ENCODE peak calls at places on chromosomes 2 and 18, in ten cellular contexts. R is thoracic aorta, Z is body of pancreas, L is adipocyte, H is heart right ventricle, P is colonic mucosa, E is tibial artery, I is Karpas-422, C is H1, M is OCI-LY7. T is an unnamed sample. For H3K4me1 and H3K9me3, the result is how much of the 10 kb centered on the place peaks cover.

GRCh38 chr2:108215794-108216211 is 24.0 kb upstream of the SULT1C3 start:
- DNase-seq in C (no peak), I (peak), L (peak), R (no peak), P (peak), M (no peak), Z (peak), H (no peak), E (peak), T (peak)

GRCh38 chr2:67782443-67782842 is 280.4 kb downstream of the C1D start:
- DNase-seq in H (peak), L (peak), I (no peak), P (no peak), R (no peak), E (no peak), Z (no peak), M (no peak), C (no peak), T (no peak)

GRCh38 chr2:215274829-215275228 is 37.0 kb upstream of the ATIC start:
- DNase-seq in Z (no peak), E (no peak), L (no peak), C (no peak), R (no peak), M (no peak), I (no peak), P (no peak), H (no peak), T (no peak)

GRCh38 chr2:104849618-104850097 is 4.3 kb upstream of the POU3F3 start:
- DNase-seq in R (no peak), H (peak), P (peak), Z (peak), M (peak), L (peak), I (peak), C (peak), E (no peak), T (peak)

GRCh38 chr2:35503738-35504160 is 851.8 kb upstream of the CRIM1 start:
- DNase-seq in P (no peak), M (no peak), Z (no peak), C (no peak), H (no peak), I (no peak), E (no peak), R (no peak), L (no peak), T (no peak)

GRCh38 chr2:65064728-65065552 is 8.7 kb downstream of the CEP68 start:
- DNase-seq in R (peak), L (peak), H (peak), C (no peak), Z (peak), P (peak), I (peak), E (peak), M (peak), T (peak)

GRCh38 chr2:105612049-105612448 is 132.7 kb upstream of the NCK2 start:
- DNase-seq in M (no peak), E (no peak), H (no peak), R (no peak), C (no peak), Z (peak), L (no peak), I (no peak), P (peak), T (no peak)

GRCh38 chr2:108182489-108182888 is 57.3 kb upstream of the SULT1C3 start:
- DNase-seq in H (no peak), R (no peak), C (peak), P (peak), I (peak), E (no peak), Z (no peak), L (no peak), M (no peak), T (no peak)

GRCh38 chr18:57942090-57942489 is 101.9 kb upstream of the NEDD4L start:
- DNase-seq in R (no peak), P (no peak), L (no peak), Z (no peak), H (no peak), M (no peak), I (no peak), C (no peak), E (no peak), T (no peak)

GRCh38 chr2:176126929-176127768 is 2.4 kb upstream of the HOXD8 start:
- DNase-seq in C (peak), R (no peak), I (peak), L (peak), P (peak), E (no peak), Z (peak), M (peak), H (peak), T (peak)

GRCh38 chr2:188788621-188789020 is 185.6 kb upstream of the COL3A1 start:
- DNase-seq in L (peak), H (peak), Z (peak), P (peak), E (peak), C (no peak), I (no peak), M (no peak), R (peak), T (peak)

GRCh38 chr2:69958480-69958879 is 3.0 kb downstream of the ASPRV1 start:
- DNase-seq in Z (no peak), R (no peak), H (no peak), C (no peak), L (no peak), E (peak), P (no peak), M (no peak), I (no peak), T (no peak)

GRCh38 chr2:7034313-7034712 is 117.1 kb downstream of the RNF144A start:
- DNase-seq in P (no peak), E (no peak), C (no peak), R (no peak), H (no peak), M (no peak), I (no peak), L (peak), Z (peak), T (no peak)

GRCh38 chr2:162435676-162436075 is 91.7 kb downstream of the GCA start:
- DNase-seq in L (no peak), Z (no peak), C (no peak), P (no peak), E (no peak), R (no peak), M (no peak), I (no peak), H (no peak), T (no peak)

GRCh38 chr18:10841203-10841602 is 308.2 kb downstream of the PIEZO2 start:
- DNase-seq in E (no peak), L (peak), M (no peak), I (no peak), C (no peak), H (no peak), P (no peak), Z (no peak), R (no peak), T (no peak)

GRCh38 chr18:44823286-44823685 is 142.6 kb downstream of the SETBP1 start:
- DNase-seq in C (no peak), H (no peak), E (no peak), Z (no peak), R (no peak), I (no peak), M (no peak), L (no peak), P (no peak), T (no peak)

GRCh38 chr18:44818668-44819403 is 138.1 kb downstream of the SETBP1 start:
- DNase-seq in M (no peak), C (no peak), R (no peak), H (no peak), E (no peak), Z (no peak), P (no peak), L (no peak), I (no peak), T (no peak)

GRCh38 chr18:44818148-44818547 is 137.5 kb downstream of the SETBP1 start:
- DNase-seq in H (no peak), Z (no peak), M (peak), R (no peak), L (no peak), I (no peak), C (no peak), P (no peak), E (no peak), T (no peak)

GRCh38 chr18:44821924-44822323 is 141.2 kb downstream of the SETBP1 start:
- DNase-seq in H (no peak), R (no peak), C (no peak), E (no peak), M (no peak), I (no peak), P (no peak), Z (no peak), L (no peak), T (no peak)

DNA sequence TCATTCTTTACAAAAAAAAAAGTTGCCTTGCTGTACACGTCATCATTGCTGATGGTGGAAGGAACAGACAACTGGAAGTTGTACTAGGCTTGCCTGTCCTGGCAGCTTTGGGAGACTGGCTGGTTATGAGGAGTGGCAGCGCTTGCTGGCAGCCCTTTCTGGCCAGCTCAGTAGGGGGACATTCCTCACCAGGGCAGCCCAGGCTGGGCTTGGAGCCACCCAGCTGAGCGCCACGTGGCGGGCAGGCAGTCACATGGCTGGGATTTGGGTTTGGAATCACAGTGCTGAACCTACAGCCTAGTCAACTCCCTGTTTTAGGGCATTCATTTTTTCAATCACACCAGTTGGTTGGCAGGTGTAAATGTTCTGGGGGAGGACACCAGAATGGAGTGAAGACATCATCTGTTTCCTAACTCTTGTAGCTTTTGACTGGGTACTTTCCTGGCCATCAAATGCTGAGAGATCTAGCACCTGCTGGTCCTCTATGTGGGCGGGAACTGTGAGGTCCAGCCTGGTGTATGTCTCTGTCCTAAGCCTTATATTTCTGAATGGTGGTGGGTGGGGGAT is 139.3 kb downstream of the SETBP1 start:
- DNase-seq in E (peak), R (peak), H (peak), M (no peak), C (no peak), P (no peak), I (no peak), L (no peak), Z (peak), T (no peak)
- H3K4me1 ChIP-seq in E (under half), R (under half), H (under half), M (under half), C (under half), P (under half), I (under half), L (under half), Z (half or more), T (under half)

GRCh38 chr2:102141011-102141914 is 1.3 kb upstream of the IL1R1 start:
- DNase-seq in L (peak), C (peak), R (no peak), H (peak), E (no peak), Z (no peak), P (no peak), M (no peak), I (no peak), T (no peak)
- H3K4me3 ChIP-seq in L (peak), C (peak), R (peak), H (peak), E (peak), Z (no peak), P (no peak), M (no peak), I (no peak), T (no peak)

GRCh38 chr2:56784046-56784445 is 600.3 kb downstream of the CCDC85A start:
- DNase-seq in M (no peak), I (no peak), R (no peak), E (no peak), L (no peak), Z (no peak), H (no peak), P (no peak), C (no peak), T (no peak)
- H3K9me3 ChIP-seq in M (under half), I (under half), R (under half), E (under half), L (under half), Z (under half), H (under half), P (under half), C (under half), T (under half)

GRCh38 chr2:8633735-8634313 is 48.0 kb upstream of the ID2 start:
- DNase-seq in P (no peak), E (no peak), L (peak), Z (no peak), I (no peak), C (no peak), H (no peak), M (no peak), R (no peak), T (peak)
- H3K4me1 ChIP-seq in P (under half), E (under half), L (under half), Z (under half), I (under half), C (under half), H (under half), M (under half), R (under half), T (half or more)

DNA sequence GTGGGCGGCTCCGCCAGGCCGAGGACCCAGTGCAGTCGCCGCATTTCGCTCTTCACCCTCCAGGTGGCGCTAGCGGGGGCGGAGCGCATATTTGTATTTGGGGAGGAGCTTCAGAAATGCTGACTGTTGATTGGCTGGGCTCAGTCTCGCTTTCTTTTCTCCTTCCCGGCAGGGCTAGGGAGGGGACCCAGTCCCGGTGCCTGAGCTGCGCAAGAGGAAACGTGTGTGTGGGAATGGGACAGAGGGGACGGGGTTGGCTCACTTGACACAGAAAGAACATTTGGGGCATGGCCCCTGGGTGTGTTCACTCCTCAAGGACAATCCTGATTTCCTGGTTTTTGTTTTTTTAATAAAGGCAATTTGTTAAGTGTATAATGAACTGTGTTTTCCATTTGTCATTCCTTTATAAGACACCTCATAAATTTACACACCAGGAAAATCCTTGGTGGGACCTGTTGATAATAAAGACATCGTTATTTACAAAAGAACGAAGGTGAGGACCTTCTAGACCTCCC is 20.4 kb upstream of the DNMT3A start:
- DNase-seq in E (peak), M (peak), P (peak), C (peak), R (peak), Z (peak), L (peak), I (peak), H (peak), T (peak)
- H3K4me3 ChIP-seq in E (peak), M (peak), P (peak), C (peak), R (peak), Z (no peak), L (peak), I (peak), H (peak), T (peak)

GRCh38 chr2:116148361-116148760 is 1666.1 kb upstream of the DDX18 start:
- DNase-seq in C (no peak), I (no peak), H (no peak), P (no peak), M (no peak), Z (no peak), E (no peak), L (no peak), R (no peak), T (no peak)
- H3K9me3 ChIP-seq in C (under half), I (under half), H (under half), P (under half), M (under half), Z (under half), E (under half), L (under half), R (under half), T (under half)

DNA sequence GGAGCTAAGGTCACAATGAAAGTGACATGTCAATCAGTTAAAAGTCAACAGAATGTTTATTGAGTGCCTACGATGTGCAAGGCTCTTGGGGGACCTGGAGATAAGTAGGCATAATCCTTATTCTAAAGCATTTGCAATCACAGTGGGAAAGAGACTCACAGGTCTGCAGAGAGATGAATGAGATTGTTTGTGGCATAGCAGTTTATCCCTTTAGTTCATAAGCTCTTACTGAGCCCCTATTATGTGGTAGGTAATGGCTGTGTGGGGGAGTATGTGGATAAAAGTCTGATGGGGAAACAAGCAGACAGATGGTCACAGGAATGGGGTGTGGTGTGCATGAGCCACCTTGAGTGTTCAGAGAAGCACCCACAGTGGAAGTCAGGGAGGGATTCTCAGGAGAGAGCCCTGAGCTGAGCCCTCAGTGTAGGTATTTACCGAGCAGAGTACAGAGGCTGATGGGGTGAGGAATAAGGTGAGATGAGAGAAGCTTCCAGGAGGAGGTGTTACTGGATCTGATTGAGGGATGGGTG is 48.1 kb downstream of the EMILIN2 start:
- DNase-seq in M (no peak), E (no peak), H (no peak), P (no peak), Z (no peak), R (no peak), L (no peak), C (no peak), I (no peak), T (no peak)
- H3K4me1 ChIP-seq in M (under half), E (under half), H (under half), P (under half), Z (under half), R (under half), L (under half), C (under half), I (under half), T (under half)

GRCh38 chr18:48409591-48410094 is 460 bp upstream of the ZBTB7C start:
- DNase-seq in R (no peak), H (peak), M (no peak), I (no peak), Z (peak), P (peak), L (peak), E (peak), C (peak), T (peak)

GRCh38 chr18:48408727-48409590 is at the start of gene ZBTB7C:
- DNase-seq in P (peak), L (peak), I (no peak), C (peak), H (no peak), Z (peak), R (no peak), M (no peak), E (peak), T (no peak)

GRCh38 chr18:48410095-48410920 is 1.1 kb upstream of the ZBTB7C start:
- DNase-seq in I (peak), E (peak), L (peak), P (peak), C (peak), M (peak), Z (peak), R (peak), H (peak), T (peak)

GRCh38 chr18:48407358-48407757 is 1.8 kb downstream of the ZBTB7C start:
- DNase-seq in Z (no peak), R (no peak), L (no peak), H (no peak), I (no peak), C (no peak), E (no peak), M (no peak), P (no peak), T (no peak)

GRCh38 chr18:48408111-48408726 is 964 bp downstream of the ZBTB7C start:
- DNase-seq in I (no peak), M (no peak), Z (peak), R (no peak), H (no peak), L (peak), P (peak), E (peak), C (no peak), T (no peak)
- H3K4me3 ChIP-seq in I (no peak), M (no peak), Z (no peak), R (peak), H (peak), L (peak), P (peak), E (peak), C (peak), T (peak)

DNA sequence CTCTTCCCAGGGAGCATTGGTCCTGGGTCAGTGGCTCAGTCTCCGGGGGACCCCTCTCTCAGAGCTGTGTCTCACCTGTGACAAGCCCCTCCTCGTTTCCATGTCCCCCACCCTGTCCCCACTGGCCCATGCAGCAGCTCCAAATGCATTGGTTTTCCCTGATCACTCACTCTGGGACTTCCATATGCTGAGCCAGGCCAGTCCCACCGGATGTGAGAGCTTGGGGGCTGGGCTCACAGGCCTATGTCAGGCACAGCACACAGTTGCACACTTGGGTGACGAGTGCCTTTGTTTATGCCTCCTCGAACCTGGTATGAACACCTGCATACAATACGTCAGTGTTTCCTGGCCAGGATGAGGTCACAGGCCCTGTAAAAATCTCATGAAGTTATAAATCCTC is 232.5 kb downstream of the TFCP2L1 start:
- DNase-seq in R (no peak), Z (no peak), L (no peak), I (no peak), H (no peak), E (no peak), C (no peak), P (peak), M (peak), T (no peak)
- H3K9me3 ChIP-seq in R (under half), Z (under half), L (under half), I (under half), H (under half), E (under half), C (under half), P (under half), M (under half), T (under half)

GRCh38 chr18:48957616-48958015 is 6.9 kb upstream of the SMAD7 start:
- DNase-seq in I (no peak), H (no peak), E (no peak), Z (no peak), C (no peak), L (no peak), R (no peak), M (no peak), P (no peak), T (no peak)

GRCh38 chr18:48957136-48957535 is 6.4 kb upstream of the SMAD7 start:
- DNase-seq in M (no peak), E (no peak), I (no peak), H (no peak), P (no peak), Z (no peak), L (no peak), C (no peak), R (no peak), T (no peak)

GRCh38 chr18:48959551-48959920 is 8.8 kb upstream of the SMAD7 start:
- DNase-seq in P (no peak), C (peak), E (no peak), M (no peak), Z (no peak), R (no peak), I (no peak), L (no peak), H (no peak), T (peak)

GRCh38 chr18:48959921-48960920 is 9.5 kb upstream of the SMAD7 start:
- DNase-seq in L (peak), Z (no peak), M (no peak), I (no peak), H (no peak), E (no peak), C (no peak), P (no peak), R (no peak), T (peak)

GRCh38 chr18:48958951-48959350 is 8.2 kb upstream of the SMAD7 start:
- DNase-seq in E (no peak), I (no peak), M (no peak), R (no peak), L (no peak), H (no peak), P (no peak), C (no peak), Z (no peak), T (peak)
- H3K4me1 ChIP-seq in E (under half), I (under half), M (under half), R (under half), L (half or more), H (under half), P (under half), C (under half), Z (under half), T (half or more)

T was measured in SJSA1.